ENCODE peak calls at places on chromosomes 13 and 19, in ten cellular contexts. X is effector memory CD4-positive, alpha-beta T cell; J is CD8-positive, alpha-beta memory T cell; S is HCT116; M is GM12864; V is fibroblast of lung; I is neural progenitor cell; P is bronchial epithelial cell; L is astrocyte; U is astrocyte of the spinal cord. A is an unnamed sample.

GRCh38 chr19:47228168-47228936 is 2.6 kb downstream of the BBC3 start:
- DNase-seq in S (no peak), I (peak; percentile 64), J (peak; percentile 37), P (no peak), L (no peak), V (peak; percentile 11), U (peak; percentile 29), X (peak; percentile 26), M (no peak), A (peak; percentile 57)

GRCh38 chr13:24922390-24923304 is 158.7 kb downstream of the RNF17 start:
- DNase-seq in J (peak; percentile 89), I (peak; percentile 98), U (peak; percentile 99), L (peak; percentile 95), S (peak; percentile 90), P (peak; percentile 93), V (peak; percentile 97), M (peak; percentile 92), X (peak; percentile 88), A (peak; percentile 99)

GRCh38 chr13:113273856-113274590 is 23.0 kb upstream of the LAMP1 start:
- DNase-seq in S (no peak), L (peak; percentile 83), P (peak; percentile 87), V (peak; percentile 48), X (no peak), I (no peak), J (no peak), U (peak; percentile 57), M (no peak), A (no peak)

GRCh38 chr13:23456437-23456836 is 22.9 kb upstream of the SACS start:
- DNase-seq in M (no peak), J (no peak), V (peak; percentile 21), X (no peak), P (no peak), I (no peak), L (no peak), U (no peak), S (no peak), A (no peak)

GRCh38 chr19:56085571-56086275 is 35.4 kb downstream of the ZNF787 start:
- DNase-seq in S (no peak), V (no peak), P (no peak), L (no peak), U (no peak), I (no peak), J (no peak), M (no peak), X (no peak), A (no peak)

GRCh38 chr19:17803264-17803896 is 8.4 kb downstream of the B3GNT3 start:
- DNase-seq in U (no peak), L (no peak), P (no peak), V (no peak), I (peak; percentile 1), M (no peak), S (no peak), X (no peak), J (no peak), A (no peak)

GRCh38 chr19:2552859-2553258 is 76.9 kb downstream of the GADD45B start:
- DNase-seq in S (no peak), M (peak; percentile 86), I (no peak), L (no peak), V (no peak), J (peak; percentile 46), P (no peak), U (no peak), X (peak; percentile 55), A (peak; percentile 92)

GRCh38 chr19:23002690-23003422 is at the start of gene ZNF728:
- DNase-seq in V (no peak), X (no peak), M (no peak), L (no peak), I (no peak), S (no peak), J (no peak), P (no peak), U (no peak), A (no peak)

GRCh38 chr13:50867641-50867952 is 24.1 kb upstream of the DLEU7 start:
- DNase-seq in X (no peak), U (no peak), L (no peak), J (no peak), P (no peak), S (no peak), M (no peak), V (no peak), I (peak; percentile 17), A (no peak)

GRCh38 chr19:19406878-19407639 is 1.6 kb downstream of the GATAD2A start:
- DNase-seq in X (peak; percentile 21), L (peak; percentile 43), S (no peak), M (no peak), V (peak; percentile 55), P (peak; percentile 52), J (peak; percentile 25), I (peak; percentile 28), U (peak; percentile 50), A (peak; percentile 74)

GRCh38 chr13:81577601-81578000 is 1236.7 kb upstream of the SPRY2 start:
- DNase-seq in J (no peak), I (no peak), X (no peak), U (peak; percentile 64), P (peak; percentile 3), M (no peak), S (no peak), L (peak; percentile 20), V (no peak), A (no peak)

GRCh38 chr13:112616586-112617381 is 28.8 kb upstream of the TUBGCP3 start:
- DNase-seq in M (peak; percentile 7), L (peak; percentile 9), X (no peak), I (peak; percentile 65), V (peak; percentile 47), S (peak; percentile 55), U (peak; percentile 13), J (no peak), P (peak; percentile 49), A (peak; percentile 55)

GRCh38 chr13:113421673-113422270 is 31.5 kb downstream of the ADPRHL1 start:
- DNase-seq in X (no peak), I (no peak), V (peak; percentile 77), L (peak; percentile 19), P (no peak), J (no peak), S (no peak), M (no peak), U (peak; percentile 11), A (no peak)

GRCh38 chr19:18839465-18840287 is 7.9 kb downstream of the UPF1 start:
- DNase-seq in L (no peak), S (no peak), P (no peak), J (no peak), I (no peak), U (no peak), X (no peak), M (no peak), V (peak; percentile 37), A (no peak)

GRCh38 chr13:32201809-32202208 is 113.4 kb downstream of the ZAR1L start:
- DNase-seq in L (no peak), X (no peak), V (no peak), P (no peak), S (no peak), I (no peak), M (no peak), U (no peak), J (no peak), A (no peak)

DNA sequence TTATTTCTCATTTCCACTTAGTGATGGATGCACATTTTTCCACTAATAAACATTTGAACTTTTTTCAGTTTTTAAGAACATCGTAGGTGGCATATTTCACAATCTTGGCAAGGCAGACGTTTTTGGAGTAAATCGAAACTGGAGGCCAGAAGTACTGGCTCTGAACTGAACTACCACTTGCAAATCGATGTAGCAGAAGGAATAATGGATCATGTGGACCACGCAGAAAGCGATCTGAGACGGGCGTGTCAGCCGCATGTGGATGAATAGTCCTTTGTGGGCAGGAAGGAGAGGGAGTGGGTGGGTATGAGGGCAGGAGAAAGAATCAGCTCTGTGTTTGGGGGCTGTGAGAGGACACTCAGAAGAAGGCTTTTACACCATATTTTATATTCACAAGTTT is 90.4 kb downstream of the COL4A2 start:
- DNase-seq in X (no peak), S (no peak), J (no peak), V (peak; percentile 98), P (peak; percentile 45), I (no peak), L (peak; percentile 91), M (no peak), U (no peak), A (no peak)
- H3K4me3 ChIP-seq in X (no peak overlapping the region), S (no peak overlapping the region), J (no peak overlapping the region), V (peak overlapping the region; percentile 44), P (no peak overlapping the region), I (no peak overlapping the region), L (no peak overlapping the region), M (no peak overlapping the region), U (no peak overlapping the region), A (no peak overlapping the region)

DNA sequence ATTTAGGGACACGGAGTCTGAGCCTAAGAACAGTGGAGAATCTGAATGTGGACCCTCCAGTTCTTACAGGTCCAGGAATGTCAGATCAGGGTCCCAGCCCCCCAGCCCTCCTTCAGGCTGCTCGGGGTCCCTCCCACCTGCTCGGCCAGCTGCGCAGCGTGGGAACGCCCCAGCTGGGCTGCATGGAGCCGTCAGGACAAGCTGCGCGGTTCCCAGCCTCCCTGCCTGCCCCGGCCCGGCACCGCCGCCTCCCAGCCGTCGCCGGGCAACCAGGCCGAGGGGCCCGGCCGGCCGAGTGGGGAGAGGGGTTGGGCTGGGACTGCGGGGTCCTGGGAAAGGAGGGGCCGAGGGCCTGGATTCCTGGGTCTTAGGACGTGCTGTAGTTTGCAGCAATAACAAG is 710 bp upstream of the KIRREL2 start:
- DNase-seq in J (no peak), I (peak; percentile 89), V (no peak), P (no peak), U (no peak), L (no peak), X (no peak), S (no peak), M (no peak), A (no peak)
- H3K4me3 ChIP-seq in J (peak overlapping the region; percentile 61), I (peak overlapping the region; percentile 72), V (no peak overlapping the region), P (no peak overlapping the region), U (no peak overlapping the region), L (no peak overlapping the region), X (no peak overlapping the region), S (no peak overlapping the region), M (no peak overlapping the region), A (no peak overlapping the region)

DNA sequence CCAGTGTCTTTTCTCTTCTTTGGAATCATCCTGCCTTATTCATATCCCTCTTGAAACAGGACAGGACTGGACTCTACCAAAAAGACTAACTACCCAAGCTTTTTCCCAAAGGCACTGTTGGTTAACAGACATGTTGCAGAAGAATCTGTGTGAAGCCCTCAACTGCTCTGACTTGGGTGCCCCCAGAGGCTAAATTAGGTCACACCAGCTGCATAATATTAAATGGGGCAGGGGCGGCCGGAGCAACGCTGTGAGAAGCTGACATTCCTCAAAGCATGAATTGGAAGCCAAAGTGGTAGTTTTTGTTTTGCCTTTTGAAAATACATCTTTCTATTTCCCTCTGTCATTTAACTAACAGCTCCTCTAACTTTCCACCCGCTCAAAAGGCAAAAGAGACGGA is 185.9 kb downstream of the LHFPL6 start:
- DNase-seq in U (peak; percentile 15), V (no peak), S (no peak), J (no peak), X (no peak), M (no peak), L (no peak), I (peak; percentile 61), P (no peak), A (no peak)
- H3K4me3 ChIP-seq in U (no peak overlapping the region), V (peak overlapping the region; percentile 8), S (no peak overlapping the region), J (no peak overlapping the region), X (no peak overlapping the region), M (no peak overlapping the region), L (peak overlapping the region; percentile 38), I (peak overlapping the region; percentile 21), P (no peak overlapping the region), A (no peak overlapping the region)

DNA sequence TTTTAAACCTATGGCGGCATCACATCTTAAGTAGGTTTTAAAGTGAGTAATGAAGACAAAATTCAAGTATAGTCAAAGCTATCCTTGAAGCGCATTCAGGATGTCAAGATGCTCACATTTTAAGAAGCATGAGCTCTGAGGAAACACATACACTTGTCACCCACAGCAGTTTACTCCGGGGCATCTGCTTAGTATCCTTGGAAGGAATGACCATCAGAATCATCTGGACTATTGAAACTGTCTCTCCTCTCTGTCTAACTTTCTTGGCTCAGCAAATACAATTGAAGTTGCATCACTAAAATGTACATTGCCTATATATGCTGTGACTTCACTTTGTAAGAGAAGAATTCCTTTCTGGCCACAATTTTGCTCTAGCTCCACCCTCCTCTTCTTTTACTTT is 906.4 kb downstream of the PCDH9 start:
- DNase-seq in P (no peak), U (no peak), M (no peak), I (no peak), S (no peak), J (no peak), V (no peak), L (no peak), X (no peak), A (no peak)
- H3K4me3 ChIP-seq in P (no peak overlapping the region), U (no peak overlapping the region), M (no peak overlapping the region), I (no peak overlapping the region), S (no peak overlapping the region), J (no peak overlapping the region), V (no peak overlapping the region), L (no peak overlapping the region), X (no peak overlapping the region), A (no peak overlapping the region)

A was measured in GM12865.